ENCODE peak calls at places on chromosomes 11 and 22, in ten cellular contexts. One of them, this sample, is unnamed.

GRCh38 chr22:30667092-30667485 is 586 bp downstream of the DUSP18 start:
- DNase-seq in nephron progenitor cell: no peak
- DNase-seq in hepatocyte: peak
- DNase-seq in HCT116: peak
- DNase-seq in heart left ventricle: no peak
- DNase-seq in cardiac fibroblast: no peak
- DNase-seq in lower leg skin: no peak
- DNase-seq in heart right ventricle: no peak
- DNase-seq in choroid plexus epithelial cell: no peak
- DNase-seq in body of pancreas: no peak
- DNase-seq in this sample: no peak

GRCh38 chr11:65492637-65493366 is 6.0 kb upstream of the MALAT1 start:
- DNase-seq in nephron progenitor cell: no peak
- DNase-seq in heart left ventricle: peak
- DNase-seq in cardiac fibroblast: peak
- DNase-seq in choroid plexus epithelial cell: peak
- DNase-seq in body of pancreas: peak
- DNase-seq in hepatocyte: peak
- DNase-seq in HCT116: no peak
- DNase-seq in lower leg skin: peak
- DNase-seq in heart right ventricle: peak
- DNase-seq in this sample: peak

GRCh38 chr11:86978756-86979608 is 23.8 kb upstream of the FZD4 start:
- DNase-seq in choroid plexus epithelial cell: peak
- DNase-seq in lower leg skin: no peak
- DNase-seq in hepatocyte: peak
- DNase-seq in HCT116: peak
- DNase-seq in cardiac fibroblast: peak
- DNase-seq in body of pancreas: peak
- DNase-seq in nephron progenitor cell: no peak
- DNase-seq in heart left ventricle: no peak
- DNase-seq in heart right ventricle: peak
- DNase-seq in this sample: peak

GRCh38 chr11:19723572-19724342 is 11.1 kb downstream of the NAV2 start:
- DNase-seq in cardiac fibroblast: peak
- DNase-seq in hepatocyte: peak
- DNase-seq in body of pancreas: peak
- DNase-seq in heart right ventricle: no peak
- DNase-seq in HCT116: peak
- DNase-seq in choroid plexus epithelial cell: peak
- DNase-seq in nephron progenitor cell: no peak
- DNase-seq in heart left ventricle: peak
- DNase-seq in lower leg skin: no peak
- DNase-seq in this sample: peak

GRCh38 chr11:5553347-5553746 is 5.0 kb upstream of the OR52H1 start:
- DNase-seq in nephron progenitor cell: no peak
- DNase-seq in HCT116: no peak
- DNase-seq in heart left ventricle: no peak
- DNase-seq in cardiac fibroblast: no peak
- DNase-seq in lower leg skin: no peak
- DNase-seq in hepatocyte: no peak
- DNase-seq in heart right ventricle: no peak
- DNase-seq in body of pancreas: no peak
- DNase-seq in choroid plexus epithelial cell: peak
- DNase-seq in this sample: no peak

GRCh38 chr22:43900206-43900605 is 8.4 kb upstream of the PNPLA5 start:
- DNase-seq in cardiac fibroblast: no peak
- DNase-seq in heart right ventricle: no peak
- DNase-seq in HCT116: no peak
- DNase-seq in heart left ventricle: no peak
- DNase-seq in body of pancreas: no peak
- DNase-seq in choroid plexus epithelial cell: no peak
- DNase-seq in nephron progenitor cell: no peak
- DNase-seq in hepatocyte: no peak
- DNase-seq in lower leg skin: no peak
- DNase-seq in this sample: no peak

GRCh38 chr11:107598225-107599139 is 7.5 kb downstream of the ELMOD1 start:
- DNase-seq in hepatocyte: peak
- DNase-seq in heart left ventricle: no peak
- DNase-seq in lower leg skin: no peak
- DNase-seq in choroid plexus epithelial cell: peak
- DNase-seq in body of pancreas: no peak
- DNase-seq in heart right ventricle: no peak
- DNase-seq in nephron progenitor cell: peak
- DNase-seq in HCT116: peak
- DNase-seq in cardiac fibroblast: peak
- DNase-seq in this sample: no peak

GRCh38 chr22:29337631-29338284 is 22.3 kb upstream of the RASL10A start:
- DNase-seq in hepatocyte: no peak
- DNase-seq in body of pancreas: no peak
- DNase-seq in heart right ventricle: no peak
- DNase-seq in HCT116: no peak
- DNase-seq in cardiac fibroblast: no peak
- DNase-seq in heart left ventricle: no peak
- DNase-seq in lower leg skin: no peak
- DNase-seq in choroid plexus epithelial cell: no peak
- DNase-seq in nephron progenitor cell: no peak
- DNase-seq in this sample: no peak

GRCh38 chr11:13713982-13714381 is 45.5 kb downstream of the FAR1 start:
- DNase-seq in heart left ventricle: no peak
- DNase-seq in HCT116: no peak
- DNase-seq in lower leg skin: no peak
- DNase-seq in choroid plexus epithelial cell: no peak
- DNase-seq in body of pancreas: no peak
- DNase-seq in cardiac fibroblast: no peak
- DNase-seq in hepatocyte: no peak
- DNase-seq in heart right ventricle: no peak
- DNase-seq in nephron progenitor cell: no peak
- DNase-seq in this sample: no peak

GRCh38 chr11:128476729-128477128 is 110.6 kb downstream of the ETS1 start:
- DNase-seq in lower leg skin: no peak
- DNase-seq in choroid plexus epithelial cell: peak
- DNase-seq in heart right ventricle: no peak
- DNase-seq in heart left ventricle: no peak
- DNase-seq in body of pancreas: no peak
- DNase-seq in HCT116: no peak
- DNase-seq in hepatocyte: peak
- DNase-seq in nephron progenitor cell: no peak
- DNase-seq in cardiac fibroblast: peak
- DNase-seq in this sample: no peak

GRCh38 chr11:126357055-126357962 is 1.8 kb downstream of the ST3GAL4 start:
- DNase-seq in lower leg skin: no peak
- DNase-seq in nephron progenitor cell: no peak
- DNase-seq in hepatocyte: no peak
- DNase-seq in HCT116: no peak
- DNase-seq in heart right ventricle: no peak
- DNase-seq in heart left ventricle: peak
- DNase-seq in choroid plexus epithelial cell: no peak
- DNase-seq in cardiac fibroblast: no peak
- DNase-seq in body of pancreas: no peak
- DNase-seq in this sample: no peak

GRCh38 chr11:65864758-65865471 is 4.7 kb downstream of the MUS81 start:
- DNase-seq in nephron progenitor cell: no peak
- DNase-seq in lower leg skin: no peak
- DNase-seq in choroid plexus epithelial cell: no peak
- DNase-seq in body of pancreas: no peak
- DNase-seq in heart left ventricle: no peak
- DNase-seq in heart right ventricle: no peak
- DNase-seq in hepatocyte: no peak
- DNase-seq in cardiac fibroblast: no peak
- DNase-seq in HCT116: no peak
- DNase-seq in this sample: no peak

GRCh38 chr11:92123540-92123939 is 101.1 kb upstream of the FAT3 start:
- DNase-seq in cardiac fibroblast: peak
- DNase-seq in heart left ventricle: no peak
- DNase-seq in choroid plexus epithelial cell: no peak
- DNase-seq in nephron progenitor cell: no peak
- DNase-seq in heart right ventricle: no peak
- DNase-seq in hepatocyte: no peak
- DNase-seq in lower leg skin: no peak
- DNase-seq in HCT116: no peak
- DNase-seq in body of pancreas: no peak
- DNase-seq in this sample: peak

GRCh38 chr22:45006873-45007246 is 2.9 kb downstream of the PHF21B start:
- DNase-seq in heart left ventricle: peak
- DNase-seq in nephron progenitor cell: no peak
- DNase-seq in choroid plexus epithelial cell: no peak
- DNase-seq in HCT116: no peak
- DNase-seq in lower leg skin: no peak
- DNase-seq in cardiac fibroblast: no peak
- DNase-seq in body of pancreas: no peak
- DNase-seq in hepatocyte: peak
- DNase-seq in heart right ventricle: no peak
- DNase-seq in this sample: no peak

GRCh38 chr11:96393753-96394348 is 4.0 kb downstream of the JRKL start:
- DNase-seq in HCT116: peak
- DNase-seq in body of pancreas: no peak
- DNase-seq in nephron progenitor cell: no peak
- DNase-seq in hepatocyte: peak
- DNase-seq in lower leg skin: no peak
- DNase-seq in heart left ventricle: no peak
- DNase-seq in heart right ventricle: no peak
- DNase-seq in choroid plexus epithelial cell: peak
- DNase-seq in cardiac fibroblast: peak
- DNase-seq in this sample: peak

GRCh38 chr11:11400635-11401232 is 47.7 kb upstream of the CSNK2A3 start:
- DNase-seq in lower leg skin: no peak
- DNase-seq in body of pancreas: no peak
- DNase-seq in choroid plexus epithelial cell: no peak
- DNase-seq in HCT116: peak
- DNase-seq in hepatocyte: no peak
- DNase-seq in heart right ventricle: no peak
- DNase-seq in cardiac fibroblast: no peak
- DNase-seq in heart left ventricle: no peak
- DNase-seq in nephron progenitor cell: no peak
- DNase-seq in this sample: no peak

GRCh38 chr11:79705648-79706047 is 264.8 kb upstream of the TENM4 start:
- DNase-seq in body of pancreas: no peak
- DNase-seq in lower leg skin: no peak
- DNase-seq in HCT116: no peak
- DNase-seq in heart left ventricle: no peak
- DNase-seq in heart right ventricle: no peak
- DNase-seq in nephron progenitor cell: no peak
- DNase-seq in choroid plexus epithelial cell: no peak
- DNase-seq in hepatocyte: no peak
- DNase-seq in cardiac fibroblast: no peak
- DNase-seq in this sample: no peak

DNA sequence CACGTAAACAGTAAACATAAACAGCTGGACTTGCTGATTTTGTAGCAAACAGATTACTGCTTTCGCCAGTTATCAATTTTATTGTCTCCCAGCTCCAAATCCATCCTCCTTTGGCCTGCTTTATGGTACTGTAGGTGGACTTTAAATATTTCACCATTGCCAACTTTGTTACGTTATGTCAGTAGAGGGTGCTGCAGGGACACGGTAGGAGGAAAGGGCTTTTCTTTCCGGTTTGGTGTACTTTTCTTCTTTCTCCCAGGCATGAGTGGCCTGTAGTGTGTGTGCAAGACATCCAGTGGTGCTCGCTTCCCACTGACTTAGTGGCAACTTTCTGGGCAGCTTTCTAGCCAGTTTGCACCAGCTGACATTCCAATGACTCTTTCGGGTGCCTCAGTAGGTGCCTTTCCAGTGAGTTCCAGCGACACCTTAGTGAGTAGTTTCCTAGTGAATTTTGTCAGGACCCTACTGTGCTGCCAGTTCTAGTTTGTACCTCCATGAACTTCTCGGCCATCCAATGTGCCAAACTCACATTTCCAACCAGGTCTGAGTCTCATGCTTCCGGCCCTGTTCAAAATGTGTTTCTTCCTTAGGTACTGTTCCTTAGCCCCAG is 267.6 kb upstream of the TENM4 start:
- DNase-seq in lower leg skin: no peak
- DNase-seq in heart left ventricle: no peak
- DNase-seq in heart right ventricle: peak
- DNase-seq in body of pancreas: no peak
- DNase-seq in HCT116: no peak
- DNase-seq in choroid plexus epithelial cell: peak
- DNase-seq in nephron progenitor cell: peak
- DNase-seq in cardiac fibroblast: peak
- DNase-seq in hepatocyte: peak
- DNase-seq in this sample: peak
- TF ChIP-seq CTCF in lower leg skin: no peak
- TF ChIP-seq CTCF in heart left ventricle: peak
- TF ChIP-seq CTCF in heart right ventricle: peak
- TF ChIP-seq CTCF in body of pancreas: peak
- TF ChIP-seq CTCF in HCT116: no peak
- TF ChIP-seq CTCF in choroid plexus epithelial cell: peak
- TF ChIP-seq CTCF in nephron progenitor cell: peak
- TF ChIP-seq CTCF in cardiac fibroblast: peak
- TF ChIP-seq CTCF in hepatocyte: peak
- TF ChIP-seq CTCF in this sample: peak

DNA sequence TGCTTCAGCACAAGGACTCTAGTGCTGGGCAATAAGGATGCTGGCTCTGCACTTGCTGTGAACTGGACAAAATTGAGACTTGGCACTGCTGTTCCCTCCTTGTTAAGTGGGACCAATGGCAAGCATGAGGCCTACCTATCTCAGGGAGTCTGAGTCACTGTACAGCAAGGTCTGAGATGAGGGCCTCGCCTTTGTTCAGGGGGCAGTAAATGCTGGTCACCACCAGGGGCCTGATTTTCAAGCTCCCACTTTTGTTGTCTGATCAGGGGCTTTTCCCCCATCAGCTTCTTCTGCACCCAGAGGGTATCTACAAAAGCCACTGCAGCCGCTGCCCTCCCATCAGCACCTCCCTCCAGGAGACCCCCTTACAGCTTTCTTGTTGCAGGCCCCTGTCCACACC is 22.8 kb downstream of the DHCR7 start:
- DNase-seq in lower leg skin: no peak
- DNase-seq in hepatocyte: no peak
- DNase-seq in cardiac fibroblast: no peak
- DNase-seq in choroid plexus epithelial cell: no peak
- DNase-seq in nephron progenitor cell: no peak
- DNase-seq in body of pancreas: no peak
- DNase-seq in heart left ventricle: no peak
- DNase-seq in heart right ventricle: no peak
- DNase-seq in HCT116: no peak
- DNase-seq in this sample: no peak
- TF ChIP-seq CTCF in lower leg skin: no peak
- TF ChIP-seq CTCF in hepatocyte: no peak
- TF ChIP-seq CTCF in cardiac fibroblast: no peak
- TF ChIP-seq CTCF in choroid plexus epithelial cell: no peak
- TF ChIP-seq CTCF in nephron progenitor cell: no peak
- TF ChIP-seq CTCF in body of pancreas: no peak
- TF ChIP-seq CTCF in heart left ventricle: no peak
- TF ChIP-seq CTCF in heart right ventricle: no peak
- TF ChIP-seq CTCF in HCT116: no peak
- TF ChIP-seq CTCF in this sample: no peak

GRCh38 chr11:62372871-62373270 is 35.6 kb downstream of the ASRGL1 start:
- DNase-seq in body of pancreas: no peak
- DNase-seq in heart left ventricle: no peak
- DNase-seq in cardiac fibroblast: no peak
- DNase-seq in choroid plexus epithelial cell: no peak
- DNase-seq in hepatocyte: no peak
- DNase-seq in HCT116: no peak
- DNase-seq in nephron progenitor cell: no peak
- DNase-seq in heart right ventricle: no peak
- DNase-seq in lower leg skin: no peak
- DNase-seq in this sample: no peak
- TF ChIP-seq CTCF in body of pancreas: no peak
- TF ChIP-seq CTCF in heart left ventricle: no peak
- TF ChIP-seq CTCF in cardiac fibroblast: no peak
- TF ChIP-seq CTCF in choroid plexus epithelial cell: no peak
- TF ChIP-seq CTCF in hepatocyte: no peak
- TF ChIP-seq CTCF in HCT116: no peak
- TF ChIP-seq CTCF in nephron progenitor cell: no peak
- TF ChIP-seq CTCF in heart right ventricle: no peak
- TF ChIP-seq CTCF in lower leg skin: no peak
- TF ChIP-seq CTCF in this sample: no peak

GRCh38 chr22:19495562-19496323 is 16.0 kb downstream of the CDC45 start:
- DNase-seq in HCT116: no peak
- DNase-seq in choroid plexus epithelial cell: peak
- DNase-seq in nephron progenitor cell: no peak
- DNase-seq in hepatocyte: no peak
- DNase-seq in lower leg skin: no peak
- DNase-seq in cardiac fibroblast: peak
- DNase-seq in heart left ventricle: no peak
- DNase-seq in heart right ventricle: no peak
- DNase-seq in body of pancreas: no peak
- DNase-seq in this sample: peak
- TF ChIP-seq CTCF in HCT116: no peak
- TF ChIP-seq CTCF in choroid plexus epithelial cell: peak
- TF ChIP-seq CTCF in nephron progenitor cell: no peak
- TF ChIP-seq CTCF in hepatocyte: peak
- TF ChIP-seq CTCF in lower leg skin: no peak
- TF ChIP-seq CTCF in cardiac fibroblast: peak
- TF ChIP-seq CTCF in heart left ventricle: peak
- TF ChIP-seq CTCF in heart right ventricle: peak
- TF ChIP-seq CTCF in body of pancreas: no peak
- TF ChIP-seq CTCF in this sample: peak

This sample was measured in AG10803.